ENCODE peak calls at places on chromosomes 3 and 15, in seven cellular contexts. One of them, this sample, is unnamed. For H3K4me1, the result is how much of the 10 kb centered on the place peaks cover.

GRCh38 chr15:40245666-40246065 is 6.8 kb downstream of the PAK6 start:
- DNase-seq in PC-3: no peak
- DNase-seq in IMR-90: no peak
- DNase-seq in neuronal stem cell: no peak
- DNase-seq in DND-41: no peak
- DNase-seq in HCT116: no peak
- DNase-seq in SK-N-SH: no peak
- DNase-seq in this sample: no peak

GRCh38 chr3:8824238-8824637 is 54.8 kb upstream of the OXTR start:
- DNase-seq in neuronal stem cell: no peak
- DNase-seq in PC-3: no peak
- DNase-seq in SK-N-SH: no peak
- DNase-seq in HCT116: no peak
- DNase-seq in IMR-90: peak
- DNase-seq in DND-41: no peak
- DNase-seq in this sample: no peak

GRCh38 chr15:92882697-92883642 is 17.2 kb upstream of the CHD2 start:
- DNase-seq in IMR-90: no peak
- DNase-seq in PC-3: no peak
- DNase-seq in SK-N-SH: peak
- DNase-seq in HCT116: no peak
- DNase-seq in DND-41: peak
- DNase-seq in neuronal stem cell: no peak
- DNase-seq in this sample: no peak

GRCh38 chr3:32105291-32106131 is 909 bp upstream of the GPD1L start:
- DNase-seq in SK-N-SH: no peak
- DNase-seq in HCT116: no peak
- DNase-seq in DND-41: no peak
- DNase-seq in PC-3: peak
- DNase-seq in IMR-90: peak
- DNase-seq in neuronal stem cell: no peak
- DNase-seq in this sample: no peak

GRCh38 chr15:55742498-55742926 is 440 bp downstream of the PRTG start:
- DNase-seq in SK-N-SH: no peak
- DNase-seq in neuronal stem cell: no peak
- DNase-seq in IMR-90: peak
- DNase-seq in HCT116: no peak
- DNase-seq in DND-41: no peak
- DNase-seq in PC-3: no peak
- DNase-seq in this sample: peak

GRCh38 chr15:49290204-49290603 is 120.2 kb downstream of the GALK2 start:
- DNase-seq in SK-N-SH: peak
- DNase-seq in HCT116: no peak
- DNase-seq in neuronal stem cell: no peak
- DNase-seq in IMR-90: no peak
- DNase-seq in DND-41: no peak
- DNase-seq in PC-3: no peak
- DNase-seq in this sample: peak

GRCh38 chr15:52193321-52193720 is 2.1 kb upstream of the GNB5 start:
- DNase-seq in SK-N-SH: no peak
- DNase-seq in neuronal stem cell: no peak
- DNase-seq in PC-3: no peak
- DNase-seq in IMR-90: no peak
- DNase-seq in HCT116: no peak
- DNase-seq in DND-41: no peak
- DNase-seq in this sample: no peak

GRCh38 chr3:66410976-66411375 is 89.8 kb downstream of the LRIG1 start:
- DNase-seq in SK-N-SH: no peak
- DNase-seq in PC-3: no peak
- DNase-seq in DND-41: no peak
- DNase-seq in HCT116: no peak
- DNase-seq in neuronal stem cell: no peak
- DNase-seq in IMR-90: no peak
- DNase-seq in this sample: no peak

GRCh38 chr15:100686021-100686724 is 83.8 kb downstream of the ASB7 start:
- DNase-seq in DND-41: no peak
- DNase-seq in PC-3: no peak
- DNase-seq in HCT116: no peak
- DNase-seq in IMR-90: no peak
- DNase-seq in neuronal stem cell: no peak
- DNase-seq in SK-N-SH: no peak
- DNase-seq in this sample: no peak

GRCh38 chr15:101437209-101437608 is 52.3 kb downstream of the PCSK6 start:
- DNase-seq in DND-41: no peak
- DNase-seq in SK-N-SH: no peak
- DNase-seq in neuronal stem cell: no peak
- DNase-seq in HCT116: no peak
- DNase-seq in PC-3: no peak
- DNase-seq in IMR-90: no peak
- DNase-seq in this sample: no peak

GRCh38 chr3:23402728-23403505 is 199.8 kb downstream of the UBE2E2 start:
- DNase-seq in HCT116: no peak
- DNase-seq in neuronal stem cell: no peak
- DNase-seq in IMR-90: no peak
- DNase-seq in PC-3: peak
- DNase-seq in DND-41: peak
- DNase-seq in SK-N-SH: no peak
- DNase-seq in this sample: no peak

GRCh38 chr3:57949779-57950618 is 58.2 kb upstream of the FLNB start:
- DNase-seq in HCT116: peak
- DNase-seq in PC-3: peak
- DNase-seq in SK-N-SH: no peak
- DNase-seq in DND-41: no peak
- DNase-seq in IMR-90: no peak
- DNase-seq in neuronal stem cell: no peak
- DNase-seq in this sample: no peak

GRCh38 chr3:118740722-118741290 is 293.8 kb downstream of the IGSF11 start:
- DNase-seq in IMR-90: no peak
- DNase-seq in neuronal stem cell: no peak
- DNase-seq in DND-41: no peak
- DNase-seq in HCT116: no peak
- DNase-seq in PC-3: no peak
- DNase-seq in SK-N-SH: no peak
- DNase-seq in this sample: no peak

GRCh38 chr3:75224419-75224818 is 439.7 kb upstream of the FRG2C start:
- DNase-seq in HCT116: no peak
- DNase-seq in IMR-90: no peak
- DNase-seq in PC-3: peak
- DNase-seq in SK-N-SH: no peak
- DNase-seq in DND-41: no peak
- DNase-seq in neuronal stem cell: no peak
- DNase-seq in this sample: no peak

GRCh38 chr3:183122257-183122932 is 23.1 kb upstream of the MCCC1 start:
- DNase-seq in HCT116: peak
- DNase-seq in PC-3: peak
- DNase-seq in SK-N-SH: peak
- DNase-seq in neuronal stem cell: no peak
- DNase-seq in DND-41: no peak
- DNase-seq in IMR-90: peak
- DNase-seq in this sample: peak

GRCh38 chr15:38696120-38696727 is 131.6 kb upstream of the RASGRP1 start:
- DNase-seq in neuronal stem cell: no peak
- DNase-seq in HCT116: no peak
- DNase-seq in SK-N-SH: no peak
- DNase-seq in IMR-90: peak
- DNase-seq in PC-3: peak
- DNase-seq in DND-41: peak
- DNase-seq in this sample: no peak

GRCh38 chr15:38698215-38698614 is 133.6 kb upstream of the RASGRP1 start:
- DNase-seq in PC-3: no peak
- DNase-seq in SK-N-SH: no peak
- DNase-seq in DND-41: peak
- DNase-seq in IMR-90: no peak
- DNase-seq in HCT116: no peak
- DNase-seq in neuronal stem cell: no peak
- DNase-seq in this sample: no peak

GRCh38 chr15:38692789-38693062 is 128.1 kb upstream of the RASGRP1 start:
- DNase-seq in HCT116: no peak
- DNase-seq in IMR-90: no peak
- DNase-seq in PC-3: no peak
- DNase-seq in DND-41: no peak
- DNase-seq in SK-N-SH: no peak
- DNase-seq in neuronal stem cell: no peak
- DNase-seq in this sample: no peak

GRCh38 chr15:38696790-38697495 is 132.3 kb upstream of the RASGRP1 start:
- DNase-seq in neuronal stem cell: no peak
- DNase-seq in PC-3: no peak
- DNase-seq in SK-N-SH: no peak
- DNase-seq in IMR-90: no peak
- DNase-seq in DND-41: no peak
- DNase-seq in HCT116: no peak
- DNase-seq in this sample: no peak

DNA sequence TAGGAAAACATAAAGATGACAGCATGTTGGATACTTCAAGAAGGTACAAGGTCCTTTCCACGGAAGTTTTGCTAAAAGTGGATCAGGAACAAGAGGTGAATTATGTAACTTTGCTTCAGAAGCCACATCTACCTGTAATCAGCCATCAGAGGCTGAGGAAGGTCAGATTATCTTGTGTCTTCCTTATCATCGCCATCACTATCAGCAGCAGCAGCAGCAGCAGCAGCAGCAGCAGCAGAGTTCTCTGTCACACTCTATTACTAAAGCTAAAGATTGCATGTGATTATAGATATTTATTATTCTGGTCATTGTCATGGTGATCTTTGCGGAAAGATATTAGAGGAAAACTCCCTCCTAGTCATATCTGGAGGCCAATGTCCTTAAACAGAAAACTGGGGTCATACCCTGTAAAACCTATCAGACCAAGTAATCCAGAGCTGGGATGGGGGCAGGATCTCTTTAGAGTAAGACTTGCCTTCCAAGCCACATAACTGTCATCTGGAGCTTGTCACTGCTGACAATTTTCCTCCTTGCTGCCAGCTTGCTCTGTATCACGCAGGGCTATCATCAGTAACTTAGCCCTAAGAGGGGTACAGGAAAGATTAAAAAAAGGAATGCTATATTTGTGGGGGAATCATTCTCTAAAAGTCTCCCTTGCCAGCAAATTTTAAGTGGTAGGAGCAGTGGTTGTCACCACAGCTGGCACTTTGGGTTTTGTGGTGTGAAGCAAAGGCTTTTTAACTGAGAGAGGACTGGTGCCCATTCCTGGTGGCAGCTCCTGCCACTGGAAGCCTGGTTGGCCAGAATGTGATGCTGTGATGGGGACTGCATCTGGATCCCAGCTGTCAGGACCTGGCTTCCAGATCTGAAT is 130.9 kb upstream of the RASGRP1 start:
- DNase-seq in HCT116: no peak
- DNase-seq in PC-3: no peak
- DNase-seq in IMR-90: no peak
- DNase-seq in neuronal stem cell: no peak
- DNase-seq in SK-N-SH: peak
- DNase-seq in DND-41: no peak
- DNase-seq in this sample: no peak
- H3K9ac ChIP-seq in HCT116: no peak
- H3K9ac ChIP-seq in PC-3: no peak
- H3K9ac ChIP-seq in IMR-90: no peak
- H3K9ac ChIP-seq in neuronal stem cell: no peak
- H3K9ac ChIP-seq in SK-N-SH: no peak
- H3K9ac ChIP-seq in DND-41: no peak
- H3K9ac ChIP-seq in this sample: no peak

DNA sequence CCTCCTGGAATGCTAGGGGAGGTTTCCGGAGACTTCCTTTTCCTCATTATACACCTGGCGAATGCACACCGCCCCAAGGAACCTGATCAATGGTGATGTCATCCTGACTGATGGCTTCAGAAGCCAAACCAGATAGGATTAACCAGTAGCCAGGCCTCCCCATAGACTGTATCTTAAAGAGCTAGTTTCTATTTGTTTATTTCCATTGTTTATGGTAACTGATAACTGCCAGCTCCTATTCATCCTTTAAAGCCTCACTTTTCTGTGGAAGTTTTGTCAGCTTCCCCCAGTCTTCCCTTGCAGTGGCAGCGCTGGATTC is at the start of gene MKRN2OS:
- DNase-seq in DND-41: no peak
- DNase-seq in HCT116: peak
- DNase-seq in PC-3: peak
- DNase-seq in SK-N-SH: no peak
- DNase-seq in neuronal stem cell: no peak
- DNase-seq in IMR-90: peak
- DNase-seq in this sample: no peak
- H3K4me3 ChIP-seq in DND-41: no peak
- H3K4me3 ChIP-seq in HCT116: peak
- H3K4me3 ChIP-seq in PC-3: peak
- H3K4me3 ChIP-seq in SK-N-SH: no peak
- H3K4me3 ChIP-seq in neuronal stem cell: no peak
- H3K4me3 ChIP-seq in IMR-90: no peak
- H3K4me3 ChIP-seq in this sample: no peak

GRCh38 chr3:127524300-127524896 is 66.1 kb downstream of the TPRA1 start:
- DNase-seq in HCT116: no peak
- DNase-seq in SK-N-SH: peak
- DNase-seq in PC-3: no peak
- DNase-seq in DND-41: no peak
- DNase-seq in neuronal stem cell: no peak
- DNase-seq in IMR-90: no peak
- DNase-seq in this sample: no peak

GRCh38 chr3:127520993-127521392 is 69.5 kb downstream of the TPRA1 start:
- DNase-seq in neuronal stem cell: no peak
- DNase-seq in IMR-90: no peak
- DNase-seq in SK-N-SH: no peak
- DNase-seq in HCT116: no peak
- DNase-seq in PC-3: peak
- DNase-seq in DND-41: no peak
- DNase-seq in this sample: no peak

GRCh38 chr3:127529346-127530188 is 61.0 kb downstream of the TPRA1 start:
- DNase-seq in DND-41: no peak
- DNase-seq in PC-3: no peak
- DNase-seq in IMR-90: no peak
- DNase-seq in neuronal stem cell: no peak
- DNase-seq in HCT116: no peak
- DNase-seq in SK-N-SH: no peak
- DNase-seq in this sample: no peak

GRCh38 chr3:127525373-127525772 is 65.2 kb downstream of the TPRA1 start:
- DNase-seq in neuronal stem cell: no peak
- DNase-seq in PC-3: peak
- DNase-seq in IMR-90: peak
- DNase-seq in HCT116: peak
- DNase-seq in DND-41: no peak
- DNase-seq in SK-N-SH: no peak
- DNase-seq in this sample: no peak
- H3K4me1 ChIP-seq in neuronal stem cell: under half
- H3K4me1 ChIP-seq in PC-3: under half
- H3K4me1 ChIP-seq in IMR-90: under half
- H3K4me1 ChIP-seq in HCT116: under half
- H3K4me1 ChIP-seq in DND-41: under half
- H3K4me1 ChIP-seq in SK-N-SH: under half
- H3K4me1 ChIP-seq in this sample: under half

GRCh38 chr15:27481768-27482167 is 510.8 kb downstream of the GABRG3 start:
- DNase-seq in HCT116: no peak
- DNase-seq in IMR-90: no peak
- DNase-seq in DND-41: no peak
- DNase-seq in SK-N-SH: no peak
- DNase-seq in neuronal stem cell: no peak
- DNase-seq in PC-3: no peak
- DNase-seq in this sample: no peak
- H3K9ac ChIP-seq in HCT116: no peak
- H3K9ac ChIP-seq in IMR-90: no peak
- H3K9ac ChIP-seq in DND-41: no peak
- H3K9ac ChIP-seq in SK-N-SH: no peak
- H3K9ac ChIP-seq in neuronal stem cell: no peak
- H3K9ac ChIP-seq in PC-3: no peak
- H3K9ac ChIP-seq in this sample: no peak

GRCh38 chr3:11917051-11917450 is 70.4 kb upstream of the TAMM41 start:
- DNase-seq in DND-41: no peak
- DNase-seq in IMR-90: no peak
- DNase-seq in neuronal stem cell: no peak
- DNase-seq in PC-3: no peak
- DNase-seq in SK-N-SH: no peak
- DNase-seq in HCT116: no peak
- DNase-seq in this sample: no peak
- H3K4me3 ChIP-seq in DND-41: no peak
- H3K4me3 ChIP-seq in IMR-90: no peak
- H3K4me3 ChIP-seq in neuronal stem cell: no peak
- H3K4me3 ChIP-seq in PC-3: no peak
- H3K4me3 ChIP-seq in SK-N-SH: no peak
- H3K4me3 ChIP-seq in HCT116: no peak
- H3K4me3 ChIP-seq in this sample: no peak

This sample was measured in adipocyte.